ENCODE peak calls at places on chromosomes 6 and 20, in six cellular contexts. F, E, A, L, G and S are unnamed samples.

GRCh38 chr6:145214570-145214969 is 520.8 kb downstream of the EPM2A start:
- DNase-seq in F (no peak), E (peak), A (no peak), L (no peak), G (peak), S (no peak)

GRCh38 chr6:118372413-118372812 is 175.7 kb upstream of the PLN start:
- DNase-seq in F (no peak), E (no peak), A (no peak), L (no peak), G (no peak), S (no peak)

GRCh38 chr6:146931214-146931613 is 273.0 kb upstream of the STXBP5 start:
- DNase-seq in F (no peak), E (no peak), A (no peak), L (no peak), G (no peak), S (no peak)

GRCh38 chr20:52838510-52839241 is 133.5 kb upstream of the TSHZ2 start:
- DNase-seq in F (no peak), E (no peak), A (no peak), L (no peak), G (no peak), S (no peak)

GRCh38 chr6:28567506-28567905 is 41.8 kb downstream of the GPX5 start:
- DNase-seq in F (no peak), E (no peak), A (no peak), L (no peak), G (no peak), S (no peak)

GRCh38 chr6:161403717-161404116 is 129.9 kb upstream of the AGPAT4 start:
- DNase-seq in F (no peak), E (no peak), A (no peak), L (no peak), G (no peak), S (no peak)

GRCh38 chr6:133918208-133918930 is 29.5 kb downstream of the TCF21 start:
- DNase-seq in F (no peak), E (no peak), A (no peak), L (no peak), G (no peak), S (no peak)

GRCh38 chr6:52815167-52816092 is 11.8 kb upstream of the GSTA1 start:
- DNase-seq in F (no peak), E (peak), A (no peak), L (peak), G (peak), S (no peak)

GRCh38 chr6:169291639-169292339 is 38.1 kb upstream of the THBS2 start:
- DNase-seq in F (no peak), E (no peak), A (no peak), L (no peak), G (no peak), S (no peak)